ENCODE peak calls at places on chromosomes 7 and 10, in six cellular contexts. R, O, D, H, L and J are unnamed samples.
A peak's percentile ranks its signal among the peaks of the same experiment; 100 is the strongest.

GRCh38 chr7:101904019-101904418 is 86.6 kb downstream of the CUX1 start:
- DNase-seq in R (no peak), O (no peak), D (no peak), H (no peak), L (no peak), J (no peak)

GRCh38 chr10:119005377-119006043 is 24.0 kb upstream of the NANOS1 start:
- DNase-seq in R (no peak), O (peak; percentile 53), D (peak; percentile 10), H (no peak), L (no peak), J (peak; percentile 61)

GRCh38 chr10:84478679-84479078 is 150.3 kb downstream of the CCSER2 start:
- DNase-seq in R (no peak), O (no peak), D (no peak), H (no peak), L (no peak), J (no peak)

GRCh38 chr7:5377816-5378215 is 45.8 kb downstream of the TNRC18 start:
- DNase-seq in R (no peak), O (no peak), D (no peak), H (no peak), L (no peak), J (no peak)

GRCh38 chr10:86023931-86024554 is 342.6 kb downstream of the GRID1 start:
- DNase-seq in R (no peak), O (no peak), D (no peak), H (no peak), L (no peak), J (no peak)

GRCh38 chr7:42338231-42339222 is 101.5 kb upstream of the GLI3 start:
- DNase-seq in R (no peak), O (peak; percentile 67), D (peak; percentile 56), H (peak; percentile 98), L (no peak), J (no peak)

GRCh38 chr10:80104066-80104926 is 25.8 kb downstream of the TMEM254 start:
- DNase-seq in R (no peak), O (peak; percentile 60), D (peak; percentile 91), H (peak; percentile 43), L (no peak), J (peak; percentile 32)

GRCh38 chr7:111083423-111083822 is 7.5 kb upstream of the LRRN3 start:
- DNase-seq in R (peak; percentile 53), O (peak; percentile 71), D (no peak), H (peak; percentile 64), L (peak; percentile 73), J (no peak)

GRCh38 chr10:17059197-17059688 is 70.4 kb downstream of the CUBN start:
- DNase-seq in R (no peak), O (peak; percentile 96), D (peak; percentile 86), H (peak; percentile 86), L (no peak), J (peak; percentile 83)

GRCh38 chr10:50740351-50740688 is 584 bp downstream of the ASAH2B start:
- DNase-seq in R (no peak), O (peak; percentile 78), D (peak; percentile 65), H (peak; percentile 52), L (peak; percentile 43), J (peak; percentile 79)

GRCh38 chr7:21548491-21548890 is 5.7 kb downstream of the DNAH11 start:
- DNase-seq in R (no peak), O (peak; percentile 11), D (no peak), H (no peak), L (no peak), J (no peak)

GRCh38 chr10:3763035-3763456 is 22.0 kb downstream of the KLF6 start:
- DNase-seq in R (no peak), O (peak; percentile 85), D (no peak), H (no peak), L (no peak), J (peak; percentile 98)

GRCh38 chr7:73436031-73436929 is 2.7 kb downstream of the FZD9 start:
- DNase-seq in R (no peak), O (peak; percentile 49), D (no peak), H (no peak), L (no peak), J (no peak)

GRCh38 chr7:17746131-17746530 is 194.2 kb downstream of the SNX13 start:
- DNase-seq in R (no peak), O (no peak), D (no peak), H (no peak), L (no peak), J (no peak)

GRCh38 chr7:155192961-155193640 is 104.6 kb upstream of the INSIG1 start:
- DNase-seq in R (no peak), O (no peak), D (no peak), H (no peak), L (no peak), J (no peak)

GRCh38 chr10:96958071-96958470 is 126.0 kb downstream of the LCOR start:
- DNase-seq in R (no peak), O (no peak), D (no peak), H (no peak), L (no peak), J (no peak)